ENCODE peak calls at places on chromosomes 5 and 9, in nine cellular contexts. F, Y, V, G, X, W, C, T and N are unnamed samples.

GRCh38 chr9:133889498-133890301 is 102.4 kb downstream of the VAV2 start:
- DNase-seq in V (peak), W (no peak), X (no peak), G (peak), F (no peak), T (no peak), C (no peak), Y (no peak), N (no peak)

GRCh38 chr5:78803386-78803785 is 154.8 kb upstream of the LHFPL2 start:
- DNase-seq in T (peak), Y (peak), G (no peak), W (no peak), X (no peak), F (peak), C (no peak), V (no peak), N (no peak)

GRCh38 chr9:112552229-112553050 is 65.8 kb downstream of the KIAA1958 start:
- DNase-seq in X (no peak), V (no peak), T (no peak), Y (no peak), W (no peak), F (no peak), C (no peak), G (no peak), N (no peak)

GRCh38 chr9:91790912-91791311 is 159.1 kb downstream of the ROR2 start:
- DNase-seq in T (no peak), V (no peak), X (no peak), Y (no peak), F (no peak), G (no peak), C (no peak), W (no peak), N (no peak)

GRCh38 chr9:13330396-13331004 is 51.0 kb upstream of the MPDZ start:
- DNase-seq in G (no peak), F (no peak), W (no peak), X (no peak), T (peak), Y (no peak), V (no peak), C (no peak), N (no peak)

GRCh38 chr9:95091574-95091970 is 225.9 kb downstream of the FANCC start:
- DNase-seq in G (peak), X (no peak), F (no peak), C (no peak), V (no peak), T (no peak), Y (no peak), W (no peak), N (no peak)

GRCh38 chr9:107734231-107735014 is 244.9 kb upstream of the KLF4 start:
- DNase-seq in W (no peak), Y (no peak), T (peak), G (no peak), V (no peak), X (no peak), C (no peak), F (no peak), N (no peak)

GRCh38 chr5:89560724-89561123 is 677.7 kb upstream of the MEF2C start:
- DNase-seq in Y (no peak), C (no peak), F (no peak), G (no peak), X (no peak), T (no peak), V (no peak), W (no peak), N (no peak)

GRCh38 chr9:131038256-131039128 is 29.5 kb downstream of the LAMC3 start:
- DNase-seq in C (no peak), T (no peak), X (no peak), W (no peak), Y (no peak), G (no peak), V (no peak), F (no peak), N (no peak)

GRCh38 chr5:129271309-129271708 is 176.8 kb downstream of the ISOC1 start:
- DNase-seq in G (peak), T (no peak), F (no peak), W (no peak), Y (no peak), V (no peak), C (no peak), X (no peak), N (no peak)

GRCh38 chr5:104540448-104540847 is 977.9 kb upstream of the NUDT12 start:
- DNase-seq in T (peak), W (no peak), F (no peak), Y (peak), V (no peak), C (no peak), X (no peak), G (no peak), N (no peak)

GRCh38 chr5:127028822-127029457 is 1.4 kb downstream of the MARCHF3 start:
- DNase-seq in V (no peak), F (no peak), C (no peak), Y (peak), X (no peak), T (peak), G (no peak), W (no peak), N (peak)

GRCh38 chr9:133699546-133699945 is 38.6 kb downstream of the SARDH start:
- DNase-seq in G (no peak), Y (no peak), C (no peak), F (no peak), W (no peak), X (no peak), V (no peak), T (no peak), N (no peak)

GRCh38 chr9:36504154-36504550 is 68.5 kb upstream of the MELK start:
- DNase-seq in W (no peak), X (no peak), T (no peak), F (no peak), V (no peak), C (no peak), Y (no peak), G (no peak), N (no peak)

GRCh38 chr5:50440651-50441478 is at the start of gene EMB:
- DNase-seq in G (peak), C (no peak), F (no peak), W (peak), V (peak), X (no peak), Y (peak), T (no peak), N (peak)

GRCh38 chr5:76290321-76290757 is 112.7 kb upstream of the IQGAP2 start:
- DNase-seq in Y (no peak), T (no peak), V (no peak), W (peak), X (no peak), G (no peak), C (no peak), F (no peak), N (no peak)

GRCh38 chr5:155416765-155417164 is 403.2 kb downstream of the KIF4B start:
- DNase-seq in W (no peak), X (no peak), Y (no peak), C (no peak), T (no peak), F (no peak), G (peak), V (no peak), N (no peak)

GRCh38 chr5:74285876-74286275 is 354.7 kb downstream of the ENC1 start:
- DNase-seq in G (no peak), X (peak), C (no peak), V (no peak), Y (no peak), W (no peak), F (no peak), T (no peak), N (no peak)

GRCh38 chr9:34591911-34592866 is 2.7 kb upstream of the CNTFR start:
- DNase-seq in G (no peak), X (no peak), C (no peak), W (no peak), T (no peak), F (no peak), V (no peak), Y (no peak), N (no peak)

GRCh38 chr5:17182966-17183365 is 34.5 kb upstream of the BASP1 start:
- DNase-seq in G (no peak), Y (no peak), X (no peak), T (no peak), V (no peak), W (no peak), F (no peak), C (no peak), N (no peak)

GRCh38 chr5:125411163-125412050 is 665.0 kb upstream of the ZNF608 start:
- DNase-seq in T (no peak), G (no peak), Y (peak), V (no peak), C (peak), W (peak), F (no peak), X (no peak), N (no peak)

GRCh38 chr9:21976334-21976875 is 17.8 kb downstream of the CDKN2A start:
- DNase-seq in W (no peak), F (no peak), X (no peak), Y (no peak), G (no peak), T (no peak), C (no peak), V (no peak), N (no peak)

DNA sequence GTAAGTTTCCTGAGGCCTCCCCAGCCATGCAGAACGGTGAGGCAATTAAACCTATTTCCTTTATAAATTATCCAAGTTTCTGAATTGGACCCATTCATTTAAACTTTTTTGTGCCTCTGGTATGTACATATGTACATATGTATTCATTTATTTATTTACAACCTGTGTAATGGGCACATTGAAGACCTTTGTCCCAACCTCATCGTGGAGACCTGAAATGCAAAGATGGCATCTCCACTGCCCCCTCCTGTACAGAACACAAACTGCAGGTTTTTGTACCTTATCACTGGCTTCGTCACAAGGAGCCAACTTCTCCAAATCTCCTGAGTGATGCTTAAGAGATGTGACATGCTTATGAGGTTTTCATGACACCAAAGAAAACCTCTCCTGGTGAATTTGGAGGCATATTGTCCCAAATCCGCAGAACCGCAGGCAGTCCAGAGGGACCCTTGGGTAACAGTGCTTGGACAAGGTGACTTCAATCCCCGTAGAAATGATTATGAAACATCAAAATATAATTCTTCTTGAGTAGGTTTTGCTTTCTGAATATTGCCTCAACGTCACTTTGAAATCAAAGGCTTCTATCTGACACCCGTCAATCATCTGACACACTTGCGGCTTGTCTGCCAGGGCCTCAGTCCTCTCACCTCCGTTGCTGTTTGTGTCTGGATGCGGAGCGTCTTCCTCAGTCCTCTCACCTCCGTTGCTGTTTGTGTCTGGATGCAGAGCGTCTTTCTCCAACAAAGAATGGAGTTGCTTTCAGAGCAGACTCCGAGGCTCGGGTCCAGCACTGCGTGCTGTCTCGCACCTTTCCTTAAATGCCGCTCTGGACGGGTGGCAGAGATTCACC is 135.0 kb upstream of the IRX4 start:
- DNase-seq in C (no peak), F (no peak), V (peak), X (no peak), G (peak), T (no peak), Y (no peak), W (no peak), N (no peak)
- TF ChIP-seq EP300 in C (no peak), F (no peak), V (no peak), X (no peak), G (no peak), T (no peak), Y (no peak), W (no peak), N (no peak)

DNA sequence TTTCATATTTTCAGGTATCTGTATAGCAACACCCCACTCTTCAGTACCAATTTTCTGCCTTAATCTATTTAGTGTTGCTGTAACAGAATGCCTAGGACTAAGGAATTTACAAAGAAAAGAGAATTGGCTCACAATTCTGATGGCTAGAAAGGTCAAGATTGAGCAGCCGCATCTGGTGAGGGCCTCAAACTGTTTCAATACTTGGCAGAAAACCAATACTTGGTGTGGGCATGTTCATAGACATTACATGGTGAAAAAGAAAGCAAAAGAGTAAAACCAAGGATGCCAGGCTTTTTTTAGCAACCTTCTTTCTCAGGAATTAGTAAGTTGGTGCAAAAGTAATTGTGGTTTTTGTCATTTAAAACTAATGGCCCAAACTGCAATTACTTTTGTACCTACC is 1041.1 kb upstream of the CDH6 start:
- DNase-seq in V (no peak), T (no peak), G (no peak), F (no peak), C (no peak), W (no peak), Y (no peak), X (no peak), N (no peak)
- TF ChIP-seq EP300 in V (no peak), T (no peak), G (no peak), F (no peak), C (no peak), W (no peak), Y (no peak), X (no peak), N (no peak)

GRCh38 chr5:169636477-169637084 is 494 bp upstream of the DOCK2 start:
- DNase-seq in Y (no peak), F (no peak), C (no peak), T (no peak), G (no peak), V (no peak), X (no peak), W (no peak), N (no peak)

GRCh38 chr5:169635933-169636332 is 1.1 kb upstream of the DOCK2 start:
- DNase-seq in V (no peak), T (no peak), G (no peak), X (no peak), W (no peak), Y (no peak), C (no peak), F (no peak), N (no peak)

GRCh38 chr5:169634606-169635005 is 2.5 kb upstream of the DOCK2 start:
- DNase-seq in V (no peak), C (no peak), T (no peak), X (no peak), G (no peak), W (no peak), Y (no peak), F (no peak), N (no peak)

GRCh38 chr5:169637856-169638190 is 748 bp downstream of the DOCK2 start:
- DNase-seq in X (no peak), F (no peak), T (no peak), G (no peak), Y (peak), W (peak), C (no peak), V (no peak), N (peak)

DNA sequence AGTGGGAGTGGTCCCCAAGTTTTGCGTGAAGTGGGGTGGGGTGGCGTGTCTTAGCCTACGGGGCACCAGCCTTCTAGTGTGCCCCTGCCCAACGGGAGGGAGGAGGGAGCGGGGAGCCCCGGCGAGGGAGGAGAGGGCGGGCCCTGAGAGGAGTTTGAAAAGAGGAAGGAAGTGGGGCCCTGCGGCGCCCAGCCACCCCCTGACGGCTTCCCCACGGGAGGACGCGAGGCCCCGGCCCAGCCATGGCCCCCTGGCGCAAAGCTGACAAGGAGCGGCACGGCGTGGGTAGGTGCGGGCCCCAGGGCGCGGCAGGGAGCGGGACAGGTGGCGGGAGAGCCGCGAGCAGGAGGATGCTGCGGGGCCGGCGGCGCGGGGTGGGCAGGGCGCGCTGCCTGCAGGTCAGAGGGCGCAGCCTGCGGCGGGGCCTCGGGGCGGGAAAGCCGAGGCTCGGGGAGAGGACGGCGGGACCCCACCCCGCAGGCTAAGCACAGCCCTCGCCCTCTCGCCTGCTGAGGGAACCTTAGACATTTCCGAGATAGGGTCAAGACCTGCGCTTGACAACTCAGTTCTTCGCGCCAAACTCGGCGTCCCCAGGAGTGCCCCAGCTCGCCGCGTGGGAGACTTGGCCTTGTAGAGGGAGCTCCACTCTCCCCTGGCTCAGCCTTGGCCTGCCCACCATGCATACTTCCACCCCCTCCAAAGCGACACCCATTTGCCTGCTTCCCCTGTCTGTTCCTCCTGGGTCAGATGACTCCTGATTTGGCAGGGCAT is at the start of gene DOCK2:
- DNase-seq in Y (peak), C (no peak), G (no peak), X (no peak), W (peak), V (peak), T (no peak), F (peak), N (peak)
- TF ChIP-seq EP300 in Y (no peak), C (no peak), G (no peak), X (no peak), W (no peak), V (no peak), T (no peak), F (no peak), N (no peak)

GRCh38 chr5:142544946-142545652 is 140.8 kb downstream of the FGF1 start:
- DNase-seq in W (no peak), G (no peak), C (no peak), T (no peak), X (no peak), F (no peak), Y (no peak), V (no peak), N (no peak)
- TF ChIP-seq EP300 in W (no peak), G (no peak), C (no peak), T (no peak), X (no peak), F (no peak), Y (no peak), V (no peak), N (no peak)

GRCh38 chr9:78123808-78124207 is 92.2 kb upstream of the GNAQ start:
- DNase-seq in X (no peak), G (no peak), C (no peak), V (no peak), Y (no peak), F (no peak), W (no peak), T (no peak), N (no peak)

GRCh38 chr9:78122631-78123030 is 91.0 kb upstream of the GNAQ start:
- DNase-seq in C (no peak), F (no peak), Y (no peak), W (no peak), T (no peak), G (no peak), X (no peak), V (no peak), N (no peak)

GRCh38 chr9:78118742-78119473 is 87.3 kb upstream of the GNAQ start:
- DNase-seq in G (no peak), T (no peak), X (no peak), V (no peak), W (no peak), C (peak), Y (no peak), F (no peak), N (no peak)

GRCh38 chr9:78121488-78121887 is 89.9 kb upstream of the GNAQ start:
- DNase-seq in F (peak), Y (peak), X (no peak), C (no peak), W (peak), T (peak), V (peak), G (peak), N (no peak)
- TF ChIP-seq EP300 in F (no peak), Y (no peak), X (no peak), C (no peak), W (no peak), T (no peak), V (no peak), G (no peak), N (no peak)

GRCh38 chr5:152595327-152595890 is 190.3 kb upstream of the NMUR2 start:
- DNase-seq in W (no peak), T (no peak), G (no peak), F (no peak), X (no peak), C (no peak), V (no peak), Y (no peak), N (no peak)

GRCh38 chr5:152592416-152592815 is 187.3 kb upstream of the NMUR2 start:
- DNase-seq in G (peak), X (no peak), T (no peak), C (no peak), W (no peak), V (no peak), F (no peak), Y (no peak), N (no peak)

GRCh38 chr5:152599096-152599495 is 194.0 kb upstream of the NMUR2 start:
- DNase-seq in X (no peak), T (no peak), Y (no peak), C (no peak), G (no peak), W (no peak), V (no peak), F (no peak), N (no peak)

GRCh38 chr5:152593388-152593787 is 188.3 kb upstream of the NMUR2 start:
- DNase-seq in G (peak), W (no peak), V (no peak), F (no peak), T (no peak), Y (no peak), X (no peak), C (no peak), N (no peak)
- TF ChIP-seq EP300 in G (no peak), W (no peak), V (no peak), F (no peak), T (no peak), Y (no peak), X (no peak), C (no peak), N (no peak)